ENCODE peak calls at places on chromosomes 5 and 9, in seven cellular contexts. D is breast epithelium, A is mesendoderm, S is tibial artery, V is A549, P is neural progenitor cell, O is Peyer's patch. N is an unnamed sample.

GRCh38 chr5:133735346-133735745 is 123.0 kb upstream of the FSTL4 start:
- DNase-seq in D (no peak), A (peak; percentile 25), O (no peak), S (no peak), P (no peak), V (no peak), N (no peak)

GRCh38 chr9:126719677-126720435 is 85.0 kb upstream of the ZBTB43 start:
- DNase-seq in S (peak; percentile 86), D (peak; percentile 84), V (no peak), O (no peak), P (peak; percentile 95), A (peak; percentile 99), N (peak; percentile 82)

GRCh38 chr5:134051305-134051704 is 46.5 kb upstream of the VDAC1 start:
- DNase-seq in P (no peak), S (no peak), A (no peak), V (no peak), D (no peak), O (no peak), N (no peak)

GRCh38 chr5:23042231-23042630 is 189.1 kb upstream of the CDH12 start:
- DNase-seq in V (no peak), P (peak; percentile 13), O (no peak), A (no peak), D (no peak), S (no peak), N (no peak)

GRCh38 chr5:1983401-1983800 is 100.7 kb upstream of the IRX4 start:
- DNase-seq in S (no peak), O (no peak), A (no peak), P (no peak), D (no peak), V (no peak), N (no peak)

GRCh38 chr5:149646564-149646963 is 65.3 kb downstream of the ARHGEF37 start:
- DNase-seq in P (no peak), A (no peak), S (no peak), V (no peak), D (no peak), O (no peak), N (no peak)

GRCh38 chr5:180499684-180500083 is 5.5 kb downstream of the CNOT6 start:
- DNase-seq in D (no peak), A (no peak), O (no peak), V (no peak), S (no peak), P (no peak), N (no peak)

GRCh38 chr5:113347572-113347971 is 87.2 kb downstream of the TSSK1B start:
- DNase-seq in S (no peak), A (no peak), P (no peak), V (no peak), D (no peak), O (no peak), N (no peak)

GRCh38 chr5:98217138-98217537 is 556.3 kb upstream of the RGMB start:
- DNase-seq in S (no peak), O (no peak), A (no peak), D (no peak), P (no peak), V (no peak), N (no peak)

GRCh38 chr5:98209418-98209817 is 564.0 kb upstream of the RGMB start:
- DNase-seq in V (no peak), D (no peak), S (no peak), P (no peak), O (no peak), A (no peak), N (no peak)

GRCh38 chr5:98218838-98219237 is 554.6 kb upstream of the RGMB start:
- DNase-seq in D (no peak), A (no peak), V (no peak), S (no peak), P (no peak), O (no peak), N (no peak)

GRCh38 chr5:98214240-98215051 is 559.0 kb upstream of the RGMB start:
- DNase-seq in D (no peak), V (no peak), P (peak; percentile 35), S (no peak), A (no peak), O (no peak), N (no peak)
- H3K27ac ChIP-seq in D (no peak overlapping the region), V (no peak overlapping the region), P (no peak overlapping the region), S (no peak overlapping the region), A (no peak overlapping the region), O (no peak overlapping the region), N (no peak overlapping the region)

GRCh38 chr9:134395727-134396257 is 69.5 kb downstream of the RXRA start:
- DNase-seq in V (no peak), P (no peak), A (no peak), S (no peak), D (no peak), O (no peak), N (no peak)

GRCh38 chr9:134396258-134396742 is 70.0 kb downstream of the RXRA start:
- DNase-seq in A (no peak), S (no peak), O (no peak), V (no peak), D (no peak), P (no peak), N (peak; percentile 27)

GRCh38 chr9:134398756-134399155 is 72.5 kb downstream of the RXRA start:
- DNase-seq in A (no peak), S (no peak), O (no peak), D (no peak), P (no peak), V (no peak), N (no peak)

GRCh38 chr9:134395002-134395517 is 68.8 kb downstream of the RXRA start:
- DNase-seq in A (no peak), V (no peak), D (no peak), S (no peak), P (no peak), O (no peak), N (no peak)

DNA sequence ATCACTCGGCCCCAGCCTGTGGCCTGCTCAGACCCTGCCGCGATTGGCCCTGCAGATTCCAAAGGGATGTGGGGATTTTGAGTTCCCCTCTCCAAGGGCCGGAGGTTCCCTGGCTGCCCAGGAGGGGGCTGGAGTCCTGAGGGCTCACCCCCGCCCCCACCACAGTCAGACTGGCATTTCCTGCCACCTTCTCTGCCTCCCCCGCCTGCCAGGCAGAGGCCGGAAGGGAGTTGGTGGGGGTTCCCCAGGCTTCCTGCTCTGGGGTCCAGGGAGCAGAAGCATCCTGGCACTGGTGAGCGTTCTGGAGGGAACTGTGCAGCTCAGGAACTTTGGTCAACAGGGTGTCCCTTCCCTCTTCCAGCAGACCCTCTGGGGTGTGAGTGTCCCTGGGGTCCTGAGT is 70.6 kb downstream of the RXRA start:
- DNase-seq in V (no peak), D (no peak), S (no peak), A (no peak), P (no peak), O (no peak), N (peak; percentile 51)
- H3K4me1 ChIP-seq in V (peaks cover 3% of the 10 kb centered on the region), D (peaks cover 6% of the 10 kb centered on the region), S (no peaks in the 10 kb centered on the region), A (no peaks in the 10 kb centered on the region), P (no peaks in the 10 kb centered on the region), O (peaks cover 46% of the 10 kb centered on the region), N (peaks cover 54% of the 10 kb centered on the region)

GRCh38 chr9:113568081-113568435 is 104.5 kb downstream of the RGS3 start:
- DNase-seq in O (no peak), D (no peak), V (no peak), P (no peak), A (no peak), S (no peak), N (no peak)

GRCh38 chr9:113564804-113565237 is 101.3 kb downstream of the RGS3 start:
- DNase-seq in S (peak; percentile 94), D (peak; percentile 74), O (peak; percentile 76), P (peak; percentile 73), V (no peak), A (peak; percentile 80), N (no peak)

GRCh38 chr9:113567361-113568080 is 104.0 kb downstream of the RGS3 start:
- DNase-seq in P (no peak), S (peak; percentile 64), O (no peak), D (peak; percentile 42), V (no peak), A (no peak), N (no peak)

GRCh38 chr9:113566712-113567071 is 103.2 kb downstream of the RGS3 start:
- DNase-seq in V (no peak), O (no peak), S (peak; percentile 94), A (no peak), P (no peak), D (peak; percentile 52), N (no peak)

DNA sequence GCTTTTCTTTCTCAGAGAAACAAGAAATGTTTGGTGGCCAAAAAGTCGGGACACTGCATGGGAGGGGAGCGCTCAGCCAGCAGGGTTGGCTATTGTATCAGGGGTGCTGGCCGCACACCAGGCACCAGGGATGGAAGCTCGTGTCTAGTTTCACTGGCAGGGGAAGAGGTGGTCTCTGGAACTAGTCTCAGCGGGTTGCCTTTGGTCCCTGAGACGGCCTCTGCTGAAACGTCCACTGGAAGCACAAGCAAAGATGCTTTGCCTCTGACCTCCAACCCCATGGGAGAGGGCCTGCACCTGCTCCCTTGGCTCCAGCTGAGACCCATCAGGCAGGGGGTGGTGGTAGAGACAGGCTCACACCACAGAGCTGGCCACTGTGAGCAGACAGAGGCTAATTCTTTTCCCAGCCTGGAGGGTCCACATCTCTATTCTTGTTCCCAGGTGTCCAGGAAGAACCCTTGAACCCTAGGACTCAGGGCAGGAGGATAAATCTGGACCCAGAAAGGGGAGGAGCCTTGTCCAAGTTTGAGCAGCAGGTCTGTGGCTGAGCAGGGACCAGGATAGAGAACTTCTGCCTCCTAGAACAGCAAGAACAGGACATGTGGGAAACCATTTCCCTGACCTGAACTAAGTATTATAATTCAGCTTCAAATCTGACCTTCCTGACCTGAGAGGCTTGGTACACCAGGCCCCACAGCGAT is 102.6 kb downstream of the RGS3 start:
- DNase-seq in D (peak; percentile 49), S (peak; percentile 68), V (no peak), A (no peak), O (no peak), P (no peak), N (no peak)
- H3K27ac ChIP-seq in D (peak overlapping the region; percentile 93), S (peak overlapping the region; percentile 92), V (no peak overlapping the region), A (no peak overlapping the region), O (peak overlapping the region; percentile 68), P (no peak overlapping the region), N (no peak overlapping the region)

GRCh38 chr5:43635374-43635773 is 32.4 kb downstream of the NNT start:
- DNase-seq in V (no peak), S (no peak), D (no peak), O (no peak), P (no peak), A (no peak), N (no peak)
- H3K4me1 ChIP-seq in V (no peaks in the 10 kb centered on the region), S (no peaks in the 10 kb centered on the region), D (no peaks in the 10 kb centered on the region), O (no peaks in the 10 kb centered on the region), P (no peaks in the 10 kb centered on the region), A (peaks cover 6% of the 10 kb centered on the region), N (no peaks in the 10 kb centered on the region)

DNA sequence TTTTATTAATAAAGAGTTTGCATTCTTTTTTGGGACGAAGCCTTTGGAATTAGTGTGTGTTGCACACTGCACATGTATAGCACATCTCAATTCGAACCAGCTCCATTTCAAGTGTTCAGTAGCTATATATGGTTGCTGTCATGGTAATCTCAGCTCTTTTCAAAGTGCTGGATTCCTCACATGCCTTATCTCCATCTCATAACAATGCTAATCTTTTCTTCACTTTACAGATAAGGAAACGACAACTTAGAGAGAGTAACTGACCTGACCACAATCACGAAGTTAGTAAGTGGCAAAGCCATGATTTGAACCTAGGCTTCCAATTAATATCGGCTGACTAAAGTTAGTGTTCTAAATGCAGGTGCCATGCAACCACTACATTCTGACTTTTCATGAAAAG is 204.8 kb upstream of the RASEF start:
- DNase-seq in V (no peak), S (no peak), P (peak; percentile 14), O (no peak), D (no peak), A (peak; percentile 69), N (no peak)
- H3K27ac ChIP-seq in V (no peak overlapping the region), S (no peak overlapping the region), P (no peak overlapping the region), O (no peak overlapping the region), D (no peak overlapping the region), A (no peak overlapping the region), N (no peak overlapping the region)

N was measured in effector memory CD4-positive, alpha-beta T cell.